ENCODE peak calls at places on chromosome 14, in five cellular contexts. S, I, Z, K and G are unnamed samples.
A peak's percentile ranks its signal among the peaks of the same experiment; 100 is the strongest.

GRCh38 chr14:81246561-81247270 is 26.0 kb upstream of the GTF2A1 start:
- DNase-seq in Z (no peak), S (no peak), K (no peak), I (no peak), G (no peak)

GRCh38 chr14:55048900-55049437 is 2.5 kb upstream of the MAPK1IP1L start:
- DNase-seq in Z (no peak), K (no peak), I (no peak), S (no peak), G (no peak)

GRCh38 chr14:77616133-77616453 is 344 bp downstream of the SPTLC2 start:
- DNase-seq in Z (no peak), I (no peak), K (no peak), S (no peak), G (no peak)

GRCh38 chr14:23177181-23177580 is 6.3 kb downstream of the SLC7A8 start:
- DNase-seq in Z (no peak), K (no peak), S (peak; percentile 13), I (no peak), G (no peak)

GRCh38 chr14:61659582-61659981 is 35.7 kb upstream of the HIF1A start:
- DNase-seq in Z (no peak), S (no peak), I (no peak), K (no peak), G (no peak)

GRCh38 chr14:21268612-21269251 is 510 bp downstream of the HNRNPC start:
- DNase-seq in S (no peak), Z (peak; percentile 14), I (peak; percentile 77), K (no peak), G (no peak)

GRCh38 chr14:92198804-92199203 is 77.0 kb downstream of the CPSF2 start:
- DNase-seq in S (peak; percentile 54), Z (no peak), I (no peak), K (no peak), G (no peak)

GRCh38 chr14:86911506-86911905 is 1081.5 kb downstream of the GALC start:
- DNase-seq in I (no peak), Z (no peak), K (no peak), S (no peak), G (no peak)

GRCh38 chr14:104239185-104239775 is 100.9 kb downstream of the KIF26A start:
- DNase-seq in I (no peak), Z (no peak), K (no peak), S (peak; percentile 20), G (no peak)

GRCh38 chr14:90850487-90850886 is 34.3 kb upstream of the TTC7B start:
- DNase-seq in K (no peak), Z (no peak), S (peak; percentile 64), I (peak; percentile 30), G (no peak)

GRCh38 chr14:64053694-64054669 is 201.2 kb downstream of the SYNE2 start:
- DNase-seq in Z (no peak), K (no peak), S (no peak), I (no peak), G (no peak)

GRCh38 chr14:48125654-48126053 is 450.2 kb upstream of the MDGA2 start:
- DNase-seq in Z (no peak), K (no peak), I (no peak), S (peak; percentile 72), G (no peak)

GRCh38 chr14:38870437-38870836 is 232.6 kb downstream of the SEC23A start:
- DNase-seq in I (no peak), S (no peak), K (no peak), Z (no peak), G (no peak)

GRCh38 chr14:31038521-31039166 is 12.5 kb upstream of the STRN3 start:
- DNase-seq in Z (no peak), I (peak; percentile 82), S (peak; percentile 55), K (no peak), G (no peak)

GRCh38 chr14:26281280-26281998 is 316.4 kb downstream of the NOVA1 start:
- DNase-seq in K (no peak), I (peak; percentile 66), Z (no peak), S (peak; percentile 58), G (no peak)

GRCh38 chr14:26282578-26282977 is 315.3 kb downstream of the NOVA1 start:
- DNase-seq in S (peak; percentile 49), I (no peak), Z (no peak), K (no peak), G (no peak)

GRCh38 chr14:26276757-26277156 is 321.1 kb downstream of the NOVA1 start:
- DNase-seq in I (no peak), Z (no peak), S (peak; percentile 74), K (no peak), G (no peak)
- TF ChIP-seq CTCF in I (peak; percentile 12), Z (no peak), S (peak; percentile 83), K (no peak), G (no peak)

DNA sequence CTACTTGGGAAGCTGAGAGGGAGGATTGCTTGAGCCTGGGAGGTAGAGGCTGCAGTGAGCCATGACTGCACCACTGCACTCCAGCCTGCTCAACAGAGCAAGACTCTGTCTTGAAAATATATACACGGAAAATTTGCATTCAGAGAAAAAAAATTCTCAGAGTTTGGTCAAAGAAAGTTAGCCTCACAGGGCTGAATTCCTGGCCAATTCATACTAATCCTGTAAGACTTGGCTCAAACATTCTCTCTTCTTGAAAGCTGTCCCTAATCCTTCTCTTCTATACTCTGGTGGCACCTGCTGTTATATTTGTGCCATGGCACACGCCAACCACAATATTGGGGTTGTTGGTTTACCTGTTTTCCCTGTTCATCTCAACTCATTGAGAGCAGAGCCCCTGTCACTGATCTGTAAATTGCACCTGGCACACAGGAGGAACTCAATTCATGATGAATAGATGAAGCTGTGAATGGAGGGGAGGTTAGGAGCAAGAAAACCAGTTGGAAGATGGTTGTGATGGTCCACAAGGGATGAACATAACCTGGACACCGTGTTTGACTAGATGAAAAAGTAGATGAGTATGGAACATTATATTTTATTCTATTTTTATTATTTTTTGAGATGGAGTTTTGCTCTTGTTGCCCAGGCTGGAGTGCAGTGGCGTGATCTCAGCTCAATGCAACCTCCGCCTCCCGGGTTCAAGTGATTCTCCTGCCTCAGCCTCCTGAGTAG is 36.8 kb upstream of the SPTSSA start:
- DNase-seq in Z (no peak), I (peak; percentile 86), K (peak; percentile 32), S (peak; percentile 50), G (no peak)
- TF ChIP-seq CTCF in Z (no peak), I (peak; percentile 95), K (peak; percentile 11), S (peak; percentile 63), G (peak; percentile 53)

GRCh38 chr14:93212432-93212831 is 5.4 kb downstream of the UBR7 start:
- DNase-seq in I (no peak), K (peak; percentile 59), Z (no peak), S (no peak), G (peak; percentile 55)

GRCh38 chr14:93207468-93208308 is 632 bp downstream of the UBR7 start:
- DNase-seq in Z (no peak), I (no peak), K (peak; percentile 69), S (peak; percentile 83), G (no peak)

GRCh38 chr14:93201155-93201704 is 5.6 kb downstream of the GON7 start:
- DNase-seq in Z (no peak), S (no peak), I (no peak), K (no peak), G (no peak)

DNA sequence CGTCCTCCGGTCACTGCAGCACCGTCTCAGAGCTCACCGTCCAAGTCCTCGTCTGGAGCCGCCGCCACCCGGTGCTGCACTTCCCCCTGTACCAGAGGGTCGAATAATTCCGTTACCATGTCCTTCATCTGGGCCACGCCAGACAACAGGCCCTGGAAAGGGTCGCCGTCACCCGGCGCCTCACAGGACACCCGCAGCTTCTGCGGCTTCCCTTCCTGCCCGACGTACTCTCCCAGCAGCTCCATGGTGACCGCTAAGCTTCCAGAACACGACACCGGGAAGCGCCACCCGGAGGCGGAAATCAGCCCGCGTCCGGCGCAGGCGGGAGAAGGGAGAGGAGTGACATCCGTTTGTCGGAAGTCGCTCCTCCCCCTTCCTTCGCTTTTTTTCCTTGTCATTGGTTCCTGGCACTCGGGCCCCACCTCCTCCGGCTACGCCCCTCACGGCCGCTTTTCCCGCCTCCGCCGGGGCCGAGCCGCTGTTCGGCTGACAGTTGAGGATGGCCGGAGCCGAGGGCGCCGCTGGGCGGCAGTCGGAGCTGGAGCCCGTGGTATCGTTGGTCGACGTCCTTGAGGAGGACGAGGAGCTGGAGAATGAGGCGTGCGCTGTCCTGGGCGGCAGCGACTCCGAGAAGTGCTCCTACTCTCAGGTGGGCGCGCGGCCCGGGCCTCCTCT is at the start of the genes GON7 and UBR7:
- DNase-seq in K (peak; percentile 95), Z (peak; percentile 75), S (peak; percentile 99), I (peak; percentile 96), G (peak; percentile 89)
- TF ChIP-seq CTCF in K (peak; percentile 37), Z (peak; percentile 45), S (no peak), I (peak; percentile 74), G (peak; percentile 29)

GRCh38 chr14:65852689-65853088 is 440.2 kb downstream of the FUT8 start:
- DNase-seq in S (no peak), I (no peak), K (no peak), Z (no peak), G (no peak)

GRCh38 chr14:65849558-65849957 is 437.0 kb downstream of the FUT8 start:
- DNase-seq in S (peak; percentile 80), Z (no peak), K (no peak), I (no peak), G (no peak)

GRCh38 chr14:65854215-65854614 is 441.7 kb downstream of the FUT8 start:
- DNase-seq in Z (no peak), S (no peak), K (no peak), I (no peak), G (no peak)

GRCh38 chr14:65850429-65851145 is 438.1 kb downstream of the FUT8 start:
- DNase-seq in I (no peak), Z (no peak), K (no peak), S (peak; percentile 36), G (no peak)

GRCh38 chr14:65853407-65853955 is 441.0 kb downstream of the FUT8 start:
- DNase-seq in K (no peak), Z (no peak), S (peak; percentile 45), I (no peak), G (no peak)
- TF ChIP-seq CTCF in K (no peak), Z (no peak), S (peak; percentile 42), I (no peak), G (no peak)

GRCh38 chr14:106657460-106657859 is 1131.1 kb downstream of the TMEM121 start:
- DNase-seq in S (no peak), I (no peak), Z (no peak), K (peak; percentile 8), G (no peak)
- TF ChIP-seq CTCF in S (no peak), I (peak; percentile 40), Z (no peak), K (peak; percentile 57), G (peak; percentile 89)

GRCh38 chr14:100305446-100306255 is 593 bp downstream of the SLC25A29 start:
- DNase-seq in S (peak; percentile 78), Z (no peak), K (no peak), I (no peak), G (no peak)

GRCh38 chr14:100303925-100304324 is 2.3 kb downstream of the SLC25A29 start:
- DNase-seq in Z (no peak), S (peak; percentile 72), I (no peak), K (no peak), G (no peak)

GRCh38 chr14:100304825-100305445 is 1.3 kb downstream of the SLC25A29 start:
- DNase-seq in K (no peak), S (peak; percentile 91), I (no peak), Z (no peak), G (no peak)

GRCh38 chr14:100302616-100303015 is 3.6 kb downstream of the SLC25A29 start:
- DNase-seq in S (no peak), K (no peak), Z (no peak), I (no peak), G (no peak)

DNA sequence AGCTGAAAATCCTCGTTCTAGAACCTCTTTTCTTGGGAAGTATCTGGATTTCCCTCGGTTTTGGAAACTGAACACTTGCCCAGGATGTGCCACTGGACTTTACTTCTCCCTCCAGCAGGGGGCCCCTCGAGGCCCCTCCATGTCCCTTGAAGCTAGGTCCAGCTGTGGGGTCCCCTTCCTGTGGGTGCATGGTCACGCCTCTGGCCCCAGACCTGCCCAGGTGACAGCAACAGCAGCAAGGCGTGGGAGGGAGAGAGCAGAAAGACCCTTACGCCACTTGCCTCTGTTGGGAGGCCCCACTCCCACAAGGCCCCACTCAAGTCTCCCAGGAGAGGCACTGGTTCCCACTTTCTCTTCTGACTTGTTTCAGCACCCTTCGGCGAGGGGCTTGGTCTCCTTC is 3.1 kb downstream of the SLC25A29 start:
- DNase-seq in Z (no peak), I (no peak), K (peak; percentile 68), S (peak; percentile 62), G (no peak)
- TF ChIP-seq CTCF in Z (peak; percentile 65), I (peak; percentile 74), K (peak; percentile 41), S (peak; percentile 79), G (peak; percentile 73)